ENCODE peak calls at places on chromosomes 4 and X, in ten cellular contexts. N is K562, V is ovary, E is vagina, Z is A549, K is breast epithelium, U is spleen, Q is HCT116, P is transverse colon, I is Peyer's patch. O is an unnamed sample.

GRCh38 chrX:9897761-9898161 is 69.4 kb upstream of the CLDN34 start:
- DNase-seq in I (no peak), P (no peak), V (no peak), K (no peak), Q (no peak), N (no peak), Z (no peak), E (no peak), U (no peak), O (no peak)

GRCh38 chr4:4941741-4942140 is 77.5 kb downstream of the CYTL1 start:
- DNase-seq in Q (no peak), V (no peak), Z (no peak), E (peak; percentile 29), I (no peak), U (no peak), K (no peak), P (no peak), N (no peak), O (no peak)

GRCh38 chr4:17667253-17667652 is 52.8 kb downstream of the MED28 start:
- DNase-seq in Z (no peak), I (no peak), Q (no peak), N (no peak), V (no peak), P (no peak), U (no peak), E (no peak), K (no peak), O (no peak)

GRCh38 chr4:4384837-4385236 is 2.1 kb upstream of the NSG1 start:
- DNase-seq in Z (peak; percentile 21), Q (peak; percentile 22), V (no peak), I (no peak), E (no peak), U (no peak), N (peak; percentile 66), K (no peak), P (no peak), O (peak; percentile 14)

GRCh38 chr4:76226418-76226817 is 12.8 kb upstream of the SCARB2 start:
- DNase-seq in E (no peak), V (no peak), U (no peak), I (no peak), K (no peak), Q (no peak), Z (no peak), N (no peak), P (peak; percentile 39), O (no peak)

GRCh38 chrX:134908235-134908834 is 82.5 kb upstream of the SMIM10 start:
- DNase-seq in Q (no peak), I (no peak), P (no peak), N (peak; percentile 56), E (peak; percentile 49), V (no peak), K (no peak), U (no peak), Z (no peak), O (peak; percentile 67)

GRCh38 chr4:8675383-8675782 is 82.8 kb downstream of the CPZ start:
- DNase-seq in K (no peak), V (peak; percentile 28), U (peak; percentile 51), Q (no peak), P (no peak), I (no peak), Z (no peak), E (no peak), N (peak; percentile 47), O (no peak)

GRCh38 chr4:137909910-137910309 is 332.2 kb downstream of the SLC7A11 start:
- DNase-seq in V (no peak), I (no peak), P (no peak), E (no peak), U (no peak), K (peak; percentile 17), Z (no peak), N (peak; percentile 4), Q (no peak), O (no peak)

GRCh38 chr4:82031386-82031785 is 342.4 kb downstream of the HNRNPD start:
- DNase-seq in Q (no peak), I (no peak), Z (no peak), U (no peak), K (no peak), N (no peak), V (no peak), E (no peak), P (no peak), O (no peak)

GRCh38 chr4:71583971-71584370 is 199.9 kb downstream of the GC start:
- DNase-seq in I (no peak), E (no peak), U (no peak), Q (no peak), P (no peak), K (no peak), N (no peak), V (no peak), Z (no peak), O (no peak)

GRCh38 chr4:187188118-187188517 is 464.5 kb upstream of the FAT1 start:
- DNase-seq in U (no peak), Q (no peak), N (no peak), Z (no peak), E (no peak), V (no peak), P (no peak), K (no peak), I (no peak), O (no peak)

GRCh38 chrX:153490217-153490616 is 4.6 kb upstream of the BGN start:
- DNase-seq in N (no peak), U (no peak), E (no peak), Z (no peak), V (no peak), K (no peak), Q (no peak), I (no peak), P (no peak), O (no peak)

DNA sequence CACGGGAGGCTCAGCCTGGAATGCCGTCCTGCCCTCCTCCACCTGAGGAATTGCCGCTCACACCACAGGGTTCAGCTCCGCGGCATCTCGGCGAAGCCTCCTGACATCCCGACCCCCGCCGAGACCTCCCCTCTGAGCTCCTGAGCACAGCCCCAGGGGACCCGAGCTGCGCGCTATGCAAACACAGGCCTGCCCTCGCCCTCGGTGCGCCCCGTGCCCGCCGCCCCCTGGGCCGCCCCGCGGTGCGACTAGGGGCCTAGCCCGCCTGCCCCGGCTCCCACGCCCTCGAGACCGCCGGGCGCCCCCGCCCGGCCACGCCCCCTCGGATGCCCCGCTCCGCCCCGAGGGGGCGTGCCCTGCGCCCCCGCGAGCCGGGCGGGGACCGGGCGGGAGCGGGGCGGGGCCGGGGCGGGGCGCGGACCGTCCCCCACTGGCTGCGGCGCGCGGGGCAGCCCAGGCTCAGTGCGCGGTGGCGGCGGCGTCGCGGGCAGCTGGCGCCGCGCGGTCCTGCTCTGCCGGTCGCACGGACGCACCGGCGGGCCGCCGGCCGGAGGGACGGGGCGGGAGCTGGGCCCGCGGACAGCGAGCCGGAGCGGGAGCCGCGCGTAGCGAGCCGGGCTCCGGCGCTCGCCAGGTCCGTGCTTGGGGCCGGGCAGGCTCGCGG is at the start of gene FGFR3:
- DNase-seq in K (no peak), E (no peak), V (no peak), U (no peak), N (peak; percentile 82), Q (no peak), Z (peak; percentile 54), P (peak; percentile 56), I (no peak), O (peak; percentile 75)
- TF ChIP-seq POLR2A in K (no peak), E (no peak), V (no peak), U (no peak), N (no peak), Q (peak; percentile 95), Z (peak; percentile 88), P (no peak), I (peak; percentile 92), O (no peak)

GRCh38 chr4:182883351-182883750 is 33.8 kb downstream of the DCTD start:
- DNase-seq in U (no peak), Z (no peak), I (no peak), N (no peak), E (no peak), Q (no peak), V (no peak), K (no peak), P (no peak), O (no peak)

GRCh38 chr4:182878633-182879495 is 38.3 kb downstream of the DCTD start:
- DNase-seq in Q (no peak), U (peak; percentile 62), I (no peak), E (no peak), V (no peak), N (no peak), P (no peak), K (no peak), Z (no peak), O (no peak)

GRCh38 chr4:182879913-182880312 is 37.3 kb downstream of the DCTD start:
- DNase-seq in Q (no peak), V (no peak), K (no peak), N (no peak), E (no peak), I (no peak), P (no peak), U (no peak), Z (no peak), O (no peak)

GRCh38 chr4:182881928-182882327 is 35.3 kb downstream of the DCTD start:
- DNase-seq in Z (no peak), Q (no peak), E (no peak), P (no peak), N (no peak), V (peak; percentile 72), U (peak; percentile 70), K (no peak), I (no peak), O (no peak)

GRCh38 chr4:182880387-182881356 is 36.5 kb downstream of the DCTD start:
- DNase-seq in K (peak; percentile 71), U (peak; percentile 69), E (no peak), P (peak; percentile 10), V (no peak), Z (no peak), N (no peak), Q (no peak), I (no peak), O (no peak)
- TF ChIP-seq POLR2A in K (no peak), U (no peak), E (no peak), P (no peak), V (no peak), Z (no peak), N (no peak), Q (no peak), I (no peak), O (no peak)

GRCh38 chr4:85580489-85580888 is 105.5 kb downstream of the ARHGAP24 start:
- DNase-seq in Z (no peak), N (peak; percentile 82), V (no peak), K (no peak), P (no peak), Q (no peak), I (no peak), E (no peak), U (no peak), O (no peak)
- TF ChIP-seq POLR2A in Z (no peak), N (no peak), V (no peak), K (no peak), P (no peak), Q (no peak), I (no peak), E (no peak), U (no peak), O (no peak)

DNA sequence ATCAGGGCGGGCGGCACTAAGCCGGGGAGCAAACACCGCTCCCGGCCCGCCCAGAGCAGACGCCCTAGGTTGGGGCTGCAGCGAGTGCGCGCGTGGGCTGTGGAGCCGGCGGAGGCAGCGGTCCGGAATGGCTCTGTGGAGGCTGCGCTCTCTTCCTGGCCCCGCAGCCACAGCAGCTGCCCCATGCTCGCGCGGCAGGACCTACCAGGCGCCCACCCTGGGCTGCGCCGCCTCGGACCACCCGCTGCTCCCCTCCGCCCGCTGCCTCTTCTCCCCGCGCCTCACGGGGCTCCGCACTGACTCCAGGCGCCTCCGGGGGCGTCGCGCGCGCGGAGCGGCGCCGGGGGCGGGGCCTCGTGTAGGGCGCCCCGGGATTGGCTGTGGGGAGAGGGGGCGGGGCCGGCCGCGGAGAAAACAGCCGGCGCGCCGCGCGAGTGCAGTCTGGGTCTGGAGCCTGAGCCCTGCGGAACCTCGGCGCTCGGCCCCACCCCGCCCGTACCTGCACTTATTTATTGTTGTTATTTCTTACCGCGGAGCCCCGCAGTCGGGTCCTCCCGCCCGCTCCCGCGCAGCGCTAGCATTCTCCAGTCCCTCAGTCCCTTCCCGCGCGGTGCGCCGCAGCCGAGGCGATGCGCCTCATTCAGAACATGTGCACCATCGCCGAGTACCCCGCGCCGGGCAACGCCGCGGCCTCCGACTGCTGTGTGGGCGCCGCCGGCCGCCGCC is at the start of gene RASL11B:
- DNase-seq in V (peak; percentile 94), Q (peak; percentile 4), K (peak; percentile 68), U (peak; percentile 90), N (peak; percentile 88), P (peak; percentile 84), E (no peak), Z (peak; percentile 72), I (peak; percentile 80), O (peak; percentile 88)
- TF ChIP-seq POLR2A in V (peak; percentile 57), Q (no peak), K (no peak), U (no peak), N (peak; percentile 50), P (peak; percentile 14), E (no peak), Z (peak; percentile 13), I (no peak), O (no peak)

O was measured in erythroblast.